ENCODE peak calls at places on chromosome 18, in seven cellular contexts. I, J, K, M, A, D and Q are unnamed samples.

GRCh38 chr18:5879479-5879882 is 15.8 kb downstream of the TMEM200C start:
- DNase-seq in I (peak; percentile 39), J (no peak), K (no peak), M (no peak), A (peak; percentile 24), D (no peak), Q (no peak)

GRCh38 chr18:41949206-41949920 is 5.7 kb upstream of the PIK3C3 start:
- DNase-seq in I (no peak), J (no peak), K (no peak), M (no peak), A (no peak), D (no peak), Q (no peak)

GRCh38 chr18:25230658-25231326 is 121.2 kb downstream of the ZNF521 start:
- DNase-seq in I (no peak), J (no peak), K (no peak), M (no peak), A (no peak), D (no peak), Q (no peak)

GRCh38 chr18:45777393-45777792 is 48.1 kb upstream of the SIGLEC15 start:
- DNase-seq in I (no peak), J (no peak), K (no peak), M (no peak), A (no peak), D (no peak), Q (no peak)

GRCh38 chr18:50374170-50374752 is 585 bp upstream of the SKA1 start:
- DNase-seq in I (no peak), J (no peak), K (no peak), M (no peak), A (no peak), D (no peak), Q (no peak)

GRCh38 chr18:69968073-69968472 is 20.4 kb upstream of the CD226 start:
- DNase-seq in I (peak; percentile 28), J (no peak), K (no peak), M (no peak), A (no peak), D (no peak), Q (no peak)

GRCh38 chr18:37578886-37579513 is 13.4 kb upstream of the CELF4 start:
- DNase-seq in I (peak; percentile 72), J (peak; percentile 51), K (peak; percentile 29), M (no peak), A (peak; percentile 18), D (no peak), Q (no peak)

GRCh38 chr18:30971338-30971956 is 71.1 kb downstream of the DSC3 start:
- DNase-seq in I (peak; percentile 14), J (peak; percentile 34), K (peak; percentile 20), M (no peak), A (peak; percentile 21), D (no peak), Q (no peak)

GRCh38 chr18:50039736-50040135 is 155.2 kb downstream of the MYO5B start:
- DNase-seq in I (no peak), J (no peak), K (no peak), M (no peak), A (no peak), D (no peak), Q (no peak)

GRCh38 chr18:37253424-37254255 is 312.0 kb downstream of the CELF4 start:
- DNase-seq in I (peak; percentile 83), J (no peak), K (peak; percentile 96), M (no peak), A (no peak), D (peak; percentile 78), Q (no peak)

GRCh38 chr18:65751145-65752085 is 603 bp downstream of the CDH7 start:
- DNase-seq in I (no peak), J (no peak), K (no peak), M (no peak), A (no peak), D (no peak), Q (no peak)

GRCh38 chr18:12726774-12727550 is 24.1 kb downstream of the PSMG2 start:
- DNase-seq in I (peak; percentile 69), J (peak; percentile 49), K (peak; percentile 67), M (no peak), A (peak; percentile 65), D (peak; percentile 85), Q (peak; percentile 76)

GRCh38 chr18:10122116-10122515 is 208.3 kb downstream of the VAPA start:
- DNase-seq in I (no peak), J (no peak), K (no peak), M (no peak), A (no peak), D (no peak), Q (no peak)

GRCh38 chr18:59634096-59634495 is 63.1 kb downstream of the CCBE1 start:
- DNase-seq in I (no peak), J (no peak), K (no peak), M (no peak), A (no peak), D (no peak), Q (no peak)

GRCh38 chr18:31566576-31567306 is 24.9 kb upstream of the TTR start:
- DNase-seq in I (no peak), J (no peak), K (no peak), M (no peak), A (peak; percentile 49), D (no peak), Q (no peak)

GRCh38 chr18:59268127-59268721 is 5.0 kb downstream of the RAX start:
- DNase-seq in I (peak; percentile 40), J (no peak), K (no peak), M (no peak), A (no peak), D (no peak), Q (no peak)

GRCh38 chr18:28365406-28365805 is 188.5 kb upstream of the CDH2 start:
- DNase-seq in I (no peak), J (no peak), K (no peak), M (no peak), A (no peak), D (no peak), Q (peak; percentile 12)

GRCh38 chr18:28366667-28367066 is 189.7 kb upstream of the CDH2 start:
- DNase-seq in I (no peak), J (no peak), K (no peak), M (no peak), A (no peak), D (no peak), Q (no peak)
- TF ChIP-seq SIN3A in I (no peak), J (no peak), K (no peak), M (no peak), A (no peak), D (no peak), Q (no peak)

DNA sequence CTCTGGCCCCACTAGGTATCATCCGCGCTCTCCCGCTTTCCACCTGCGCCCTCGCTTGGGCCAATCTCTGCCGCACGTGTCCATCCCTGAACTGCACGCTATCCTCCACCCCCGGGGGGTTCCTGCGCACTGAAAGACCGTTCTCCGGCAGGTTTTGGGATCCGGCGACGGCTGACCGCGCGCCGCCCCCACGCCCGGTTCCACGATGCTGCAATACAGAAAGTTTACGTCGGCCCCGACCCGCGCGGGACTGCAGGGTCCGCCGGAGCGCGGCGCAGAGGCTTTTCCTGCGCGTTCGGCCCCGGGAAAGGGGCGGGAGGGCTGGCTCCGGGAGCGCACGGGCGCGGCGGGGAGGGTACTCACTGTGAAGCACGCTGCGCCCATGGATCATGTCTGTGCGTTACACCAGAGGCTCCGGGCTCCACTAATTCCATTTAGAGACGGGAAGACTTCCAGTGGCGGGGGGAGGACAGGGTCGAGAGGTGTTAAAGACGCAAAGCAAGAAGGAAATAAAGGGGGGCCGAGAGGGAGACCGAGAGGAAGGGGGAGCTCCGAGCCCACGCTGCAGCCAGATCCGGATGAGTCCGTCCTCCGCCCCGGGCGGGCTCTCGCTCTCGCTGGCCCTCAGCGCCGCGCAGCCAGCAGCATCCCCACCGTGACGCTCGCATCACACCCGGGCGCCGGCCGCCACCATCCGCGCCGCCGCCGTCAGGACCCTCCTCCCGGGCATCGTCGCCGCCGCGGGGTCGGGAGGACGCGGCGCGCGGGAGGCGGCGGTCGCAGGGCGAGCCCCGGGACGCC is 686 bp downstream of the NETO1 start:
- DNase-seq in I (peak; percentile 27), J (no peak), K (no peak), M (no peak), A (no peak), D (peak; percentile 73), Q (no peak)
- H3K27me3 ChIP-seq in I (peaks cover 37% of the 10 kb centered on the region), J (no peaks in the 10 kb centered on the region), K (no peaks in the 10 kb centered on the region), M (no peaks in the 10 kb centered on the region), A (no peaks in the 10 kb centered on the region), D (peaks cover 56% of the 10 kb centered on the region), Q (no peaks in the 10 kb centered on the region)

DNA sequence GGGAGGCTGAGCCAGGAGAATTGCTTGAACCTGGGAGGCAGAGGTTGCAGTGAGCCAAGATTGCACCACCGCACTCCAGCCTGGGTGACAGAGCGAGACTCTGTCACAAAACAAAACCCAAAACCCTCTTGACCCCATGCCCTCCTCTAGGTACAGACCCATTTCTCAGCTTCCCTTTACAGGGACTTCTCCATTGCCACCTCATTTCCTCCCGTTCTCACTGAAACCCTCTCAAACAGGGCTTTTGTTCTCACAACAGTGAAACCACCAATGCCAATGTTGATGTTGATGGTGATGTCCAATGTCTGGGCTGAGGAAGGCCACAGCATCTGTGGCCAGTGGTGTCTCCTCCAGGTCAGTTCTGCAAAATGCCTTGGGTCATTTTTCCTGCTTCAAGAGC is 69.0 kb upstream of the ZCCHC2 start:
- DNase-seq in I (no peak), J (no peak), K (no peak), M (peak; percentile 26), A (no peak), D (no peak), Q (no peak)
- TF ChIP-seq SIN3A in I (no peak), J (no peak), K (no peak), M (no peak), A (no peak), D (no peak), Q (no peak)

GRCh38 chr18:78972930-78973331 is 6.7 kb upstream of the SALL3 start:
- DNase-seq in I (no peak), J (no peak), K (no peak), M (no peak), A (no peak), D (no peak), Q (no peak)

GRCh38 chr18:78975282-78975681 is 4.3 kb upstream of the SALL3 start:
- DNase-seq in I (no peak), J (no peak), K (no peak), M (no peak), A (no peak), D (no peak), Q (no peak)

GRCh38 chr18:78974115-78974740 is 5.4 kb upstream of the SALL3 start:
- DNase-seq in I (no peak), J (no peak), K (no peak), M (no peak), A (no peak), D (peak; percentile 64), Q (no peak)

GRCh38 chr18:78972385-78972918 is 7.2 kb upstream of the SALL3 start:
- DNase-seq in I (no peak), J (no peak), K (no peak), M (no peak), A (no peak), D (peak; percentile 47), Q (no peak)

DNA sequence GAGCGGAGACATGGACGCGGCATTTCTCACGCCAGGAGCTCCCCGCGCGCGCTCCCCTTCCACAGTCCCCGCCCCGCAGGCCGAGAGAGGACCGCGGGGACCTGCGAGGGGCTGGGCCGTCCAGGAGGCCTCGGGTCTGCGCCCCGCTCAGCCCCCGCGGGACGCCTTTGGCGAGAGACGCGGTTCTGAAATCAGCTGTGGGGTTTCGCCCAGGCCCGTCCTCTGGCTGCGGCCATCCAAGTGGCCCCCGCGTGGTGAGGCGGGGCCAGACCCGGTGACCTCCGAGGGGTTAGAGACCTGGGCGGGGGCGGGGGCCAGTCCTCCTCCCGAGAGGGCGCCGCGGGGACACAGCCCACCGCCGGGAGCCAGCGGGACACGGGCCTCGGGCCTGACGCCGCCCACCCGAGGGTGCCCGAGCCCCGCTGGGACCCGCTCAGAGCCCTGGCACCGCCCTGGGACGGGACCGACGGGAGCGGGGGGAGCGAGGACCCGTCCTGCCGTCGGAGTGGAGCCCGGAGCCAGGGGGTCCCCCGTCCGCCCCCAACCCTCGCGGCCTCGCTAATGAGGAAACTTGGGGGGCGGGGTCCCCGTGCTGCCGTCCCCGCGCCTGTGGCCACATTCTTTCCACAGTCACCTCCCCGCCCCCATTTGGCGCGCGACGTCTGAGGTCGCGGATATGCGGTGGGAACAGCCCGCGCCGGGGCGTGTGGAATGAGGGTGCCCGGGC is 6.1 kb upstream of the SALL3 start:
- DNase-seq in I (no peak), J (no peak), K (no peak), M (no peak), A (no peak), D (no peak), Q (no peak)
- H3K27me3 ChIP-seq in I (peaks cover 98% of the 10 kb centered on the region), J (no peaks in the 10 kb centered on the region), K (peaks cover 50% of the 10 kb centered on the region), M (no peaks in the 10 kb centered on the region), A (peaks cover 39% of the 10 kb centered on the region), D (peaks cover 86% of the 10 kb centered on the region), Q (peaks cover 17% of the 10 kb centered on the region)